ENCODE peak calls at places on chromosomes 4 and X, in nine cellular contexts. N is psoas muscle, B is pancreas, E is ovary, G is HCT116, C is fibroblast of lung, V is stomach, Z is AG04450, I is esophagus muscularis mucosa. X is an unnamed sample. For H3K27me3, the result is how much of the 10 kb centered on the place peaks cover.

GRCh38 chr4:165763640-165764039 is 109.4 kb upstream of the TLL1 start:
- DNase-seq in N (no peak), E (no peak), Z (no peak), I (no peak), B (no peak), G (no peak), V (no peak), C (no peak), X (no peak)

GRCh38 chr4:67151376-67152343 is 393.6 kb downstream of the CENPC start:
- DNase-seq in N (no peak), Z (no peak), B (no peak), V (no peak), G (no peak), E (peak), I (no peak), C (no peak), X (no peak)

GRCh38 chr4:25172964-25173917 is 13.0 kb upstream of the SEPSECS start:
- DNase-seq in I (no peak), E (peak), B (no peak), C (peak), G (peak), N (no peak), Z (peak), V (no peak), X (peak)

GRCh38 chr4:38034986-38035882 is 75.0 kb downstream of the PTTG2 start:
- DNase-seq in C (peak), Z (peak), I (no peak), V (no peak), E (no peak), N (no peak), G (peak), B (peak), X (peak)

GRCh38 chr4:15231265-15232091 is 196.4 kb upstream of the C1QTNF7 start:
- DNase-seq in E (peak), B (peak), C (peak), I (no peak), N (peak), Z (peak), G (peak), V (peak), X (peak)

GRCh38 chrX:69387559-69388487 is 116.3 kb upstream of the NALF2 start:
- DNase-seq in B (peak), N (peak), I (no peak), C (peak), G (peak), V (peak), E (peak), Z (peak), X (peak)

GRCh38 chr4:121742794-121743193 is 22.2 kb downstream of the SMIM43 start:
- DNase-seq in V (no peak), Z (no peak), G (no peak), I (no peak), N (no peak), B (no peak), E (no peak), C (no peak), X (no peak)

GRCh38 chrX:21656587-21657317 is 1.4 kb downstream of the KLHL34 start:
- DNase-seq in C (no peak), G (no peak), I (no peak), B (no peak), V (no peak), Z (no peak), E (no peak), N (no peak), X (no peak)

GRCh38 chr4:10074767-10075105 is 41.9 kb downstream of the WDR1 start:
- DNase-seq in I (no peak), Z (no peak), N (no peak), E (no peak), B (no peak), C (peak), V (peak), G (no peak), X (peak)

GRCh38 chr4:89411539-89411938 is 103.9 kb upstream of the GPRIN3 start:
- DNase-seq in Z (no peak), G (no peak), I (no peak), C (no peak), V (no peak), N (no peak), B (peak), E (no peak), X (no peak)

GRCh38 chr4:56871357-56871993 is 36.2 kb upstream of the REST start:
- DNase-seq in V (no peak), C (peak), N (peak), B (no peak), G (no peak), Z (no peak), I (no peak), E (no peak), X (no peak)

GRCh38 chrX:108270739-108271396 is 167.4 kb downstream of the COL4A6 start:
- DNase-seq in E (no peak), I (no peak), C (peak), G (no peak), N (no peak), Z (no peak), B (no peak), V (no peak), X (no peak)

GRCh38 chr4:5118091-5118786 is 67.0 kb downstream of the STK32B start:
- DNase-seq in C (no peak), Z (no peak), V (no peak), N (no peak), E (no peak), I (no peak), G (no peak), B (no peak), X (no peak)

GRCh38 chrX:45329217-45329616 is 128.5 kb upstream of the DIPK2B start:
- DNase-seq in Z (no peak), G (peak), V (no peak), E (no peak), C (no peak), N (no peak), I (no peak), B (no peak), X (no peak)

GRCh38 chr4:174278467-174278866 is 5.0 kb downstream of the FBXO8 start:
- DNase-seq in C (no peak), Z (no peak), E (no peak), G (no peak), V (no peak), N (no peak), I (no peak), B (no peak), X (no peak)

DNA sequence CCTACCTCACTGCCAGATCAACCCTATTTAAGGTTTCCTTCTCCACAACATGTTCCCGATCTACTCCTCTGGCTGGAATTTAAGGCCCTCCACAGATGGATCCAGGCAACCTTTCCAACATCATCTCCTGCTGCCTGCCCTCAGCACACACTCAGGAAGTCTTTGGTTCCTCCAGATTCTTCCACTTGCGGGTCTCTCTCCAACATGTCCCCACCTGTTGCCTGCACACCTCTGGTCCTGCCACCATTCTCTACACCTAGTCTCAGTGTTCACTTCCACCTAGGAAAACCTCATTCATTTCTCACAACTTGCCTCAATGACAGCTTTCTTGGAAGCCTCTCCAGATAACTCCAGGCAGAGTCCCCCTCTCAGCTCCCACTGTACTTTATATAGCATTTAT is 80.1 kb downstream of the RTL5 start:
- DNase-seq in C (no peak), E (no peak), G (no peak), Z (no peak), I (no peak), N (no peak), B (no peak), V (no peak), X (no peak)
- H3K27me3 ChIP-seq in C (under half), E (under half), G (under half), Z (under half), I (under half), N (under half), B (under half), V (under half), X (under half)

GRCh38 chr4:184806246-184806550 is 19.6 kb downstream of the ACSL1 start:
- DNase-seq in C (no peak), I (no peak), Z (no peak), E (no peak), B (no peak), N (no peak), G (no peak), V (no peak), X (no peak)

GRCh38 chr4:184804621-184805020 is 21.1 kb downstream of the ACSL1 start:
- DNase-seq in B (no peak), G (no peak), N (no peak), V (no peak), E (no peak), C (no peak), Z (no peak), I (no peak), X (no peak)

GRCh38 chr4:184807261-184807660 is 18.5 kb downstream of the ACSL1 start:
- DNase-seq in B (no peak), G (no peak), E (no peak), C (peak), N (no peak), V (peak), I (no peak), Z (no peak), X (no peak)

GRCh38 chr4:184806711-184807110 is 19.1 kb downstream of the ACSL1 start:
- DNase-seq in E (no peak), B (no peak), V (no peak), N (no peak), C (no peak), G (no peak), Z (no peak), I (no peak), X (no peak)

GRCh38 chr4:184805462-184806245 is 20.1 kb downstream of the ACSL1 start:
- DNase-seq in C (peak), B (peak), V (peak), N (peak), I (no peak), E (peak), Z (no peak), G (no peak), X (no peak)
- H3K27ac ChIP-seq in C (no peak), B (peak), V (peak), N (peak), I (no peak), E (no peak), Z (no peak), G (no peak), X (no peak)

GRCh38 chr4:7830747-7831146 is 108.9 kb downstream of the AFAP1 start:
- DNase-seq in B (no peak), V (no peak), E (no peak), I (no peak), Z (no peak), C (no peak), G (no peak), N (no peak), X (no peak)

GRCh38 chr4:7832331-7832730 is 107.3 kb downstream of the AFAP1 start:
- DNase-seq in G (no peak), E (no peak), Z (no peak), V (no peak), I (no peak), B (no peak), C (no peak), N (no peak), X (no peak)

GRCh38 chr4:7829687-7830580 is 109.7 kb downstream of the AFAP1 start:
- DNase-seq in N (no peak), Z (no peak), G (no peak), V (no peak), I (no peak), B (no peak), C (no peak), E (no peak), X (no peak)

GRCh38 chr4:7831330-7831729 is 108.3 kb downstream of the AFAP1 start:
- DNase-seq in V (no peak), Z (peak), G (no peak), C (peak), E (no peak), N (no peak), B (no peak), I (no peak), X (peak)

DNA sequence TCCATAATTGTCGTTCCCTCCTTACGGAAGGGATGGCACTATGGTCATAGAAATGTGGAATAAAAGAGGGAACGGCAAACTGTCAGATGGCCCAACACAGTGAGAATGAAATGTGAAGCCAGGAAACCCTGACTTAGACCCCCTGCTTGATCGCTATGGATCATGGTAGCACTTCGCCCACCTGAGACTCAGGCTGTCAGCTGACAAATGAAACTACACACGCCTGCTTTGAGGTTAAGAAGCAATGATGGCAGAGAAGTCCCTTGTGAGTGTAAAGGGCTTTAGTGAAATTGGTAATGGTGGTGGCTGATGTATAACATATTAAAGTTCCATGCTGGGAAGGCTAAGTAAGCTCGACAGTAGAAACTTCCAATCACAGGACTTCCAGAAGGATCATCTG is 107.8 kb downstream of the AFAP1 start:
- DNase-seq in C (no peak), E (no peak), B (no peak), G (no peak), V (no peak), I (no peak), Z (no peak), N (no peak), X (no peak)
- H3K4me3 ChIP-seq in C (no peak), E (no peak), B (no peak), G (no peak), V (no peak), I (no peak), Z (no peak), N (peak), X (no peak)

GRCh38 chrX:786441-786881 is 155.9 kb downstream of the SHOX start:
- DNase-seq in C (no peak), Z (no peak), I (peak), G (no peak), E (no peak), N (no peak), B (no peak), V (no peak), X (no peak)

GRCh38 chrX:791479-792034 is 161.0 kb downstream of the SHOX start:
- DNase-seq in V (no peak), C (no peak), N (no peak), Z (no peak), G (no peak), I (no peak), E (no peak), B (no peak), X (no peak)

GRCh38 chrX:790031-790430 is 159.4 kb downstream of the SHOX start:
- DNase-seq in V (no peak), E (no peak), B (no peak), C (no peak), G (no peak), Z (no peak), N (no peak), I (no peak), X (no peak)

GRCh38 chrX:790780-791360 is 160.3 kb downstream of the SHOX start:
- DNase-seq in Z (no peak), V (no peak), B (no peak), N (no peak), C (no peak), G (no peak), E (no peak), I (no peak), X (no peak)

GRCh38 chrX:789096-789495 is 158.5 kb downstream of the SHOX start:
- DNase-seq in C (no peak), B (no peak), Z (no peak), G (no peak), N (no peak), V (no peak), E (no peak), I (no peak), X (no peak)
- H3K27me3 ChIP-seq in C (under half), B (under half), Z (under half), G (under half), N (under half), V (under half), E (under half), I (under half), X (under half)

GRCh38 chr4:140744421-140744820 is 11.8 kb downstream of the TBC1D9 start:
- DNase-seq in N (no peak), Z (no peak), C (no peak), E (no peak), B (no peak), G (no peak), V (no peak), I (no peak), X (no peak)
- H3K27ac ChIP-seq in N (no peak), Z (no peak), C (no peak), E (no peak), B (no peak), G (no peak), V (no peak), I (no peak), X (no peak)

GRCh38 chr4:151013491-151013890 is 1.6 kb downstream of the LRBA start:
- DNase-seq in V (no peak), I (no peak), B (no peak), C (no peak), N (no peak), G (no peak), E (no peak), Z (no peak), X (no peak)
- H3K4me3 ChIP-seq in V (peak), I (no peak), B (peak), C (no peak), N (peak), G (peak), E (peak), Z (no peak), X (no peak)

DNA sequence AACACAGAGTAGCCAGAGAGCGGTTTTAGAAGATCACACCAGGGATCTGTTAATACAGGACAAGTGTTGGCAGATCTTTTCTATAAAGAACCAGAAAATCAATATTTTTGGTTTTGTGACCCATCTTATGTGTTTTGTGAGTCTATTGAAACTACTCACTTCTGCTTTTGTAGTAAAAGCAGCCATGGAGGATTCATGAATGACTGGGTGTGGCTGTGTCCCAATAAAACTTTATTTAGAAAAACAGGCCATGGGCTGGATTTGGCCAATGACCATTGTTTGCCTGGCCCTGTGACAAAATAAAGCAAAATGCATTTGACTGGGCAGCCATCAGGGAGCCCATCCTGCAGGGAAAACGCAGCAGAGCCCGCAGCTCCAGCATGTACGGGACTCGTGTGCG is 99.9 kb upstream of the ADRA2C start:
- DNase-seq in G (no peak), N (no peak), Z (no peak), E (no peak), V (no peak), B (no peak), I (no peak), C (no peak), X (no peak)
- H3K27me3 ChIP-seq in G (under half), N (under half), Z (under half), E (under half), V (under half), B (under half), I (under half), C (under half), X (under half)

X was measured in brain microvascular endothelial cell.